ENCODE peak calls at places on chromosomes 6 and 20, in seven cellular contexts. One of them, this sample, is unnamed.

GRCh38 chr6:28226460-28226859 is 1.4 kb downstream of the ZSCAN9 start:
- DNase-seq in NCI-H1092 treated with DMSO at 0.1 percent for 48 hours: no peak
- DNase-seq in pons: no peak
- DNase-seq in Calu3: no peak
- DNase-seq in ureter: no peak
- DNase-seq in AG04450: no peak
- DNase-seq in GM20000: no peak
- DNase-seq in this sample: no peak

GRCh38 chr6:54173084-54173483 is 61.8 kb downstream of the MLIP start:
- DNase-seq in ureter: no peak
- DNase-seq in GM20000: no peak
- DNase-seq in pons: no peak
- DNase-seq in NCI-H1092 treated with DMSO at 0.1 percent for 48 hours: no peak
- DNase-seq in Calu3: no peak
- DNase-seq in AG04450: no peak
- DNase-seq in this sample: peak

GRCh38 chr20:59207742-59208357 is 44.2 kb downstream of the ZNF831 start:
- DNase-seq in pons: peak
- DNase-seq in Calu3: peak
- DNase-seq in NCI-H1092 treated with DMSO at 0.1 percent for 48 hours: no peak
- DNase-seq in ureter: no peak
- DNase-seq in GM20000: peak
- DNase-seq in AG04450: no peak
- DNase-seq in this sample: peak

GRCh38 chr20:63051911-63052310 is 45.1 kb upstream of the BHLHE23 start:
- DNase-seq in NCI-H1092 treated with DMSO at 0.1 percent for 48 hours: no peak
- DNase-seq in Calu3: no peak
- DNase-seq in ureter: no peak
- DNase-seq in AG04450: no peak
- DNase-seq in GM20000: no peak
- DNase-seq in pons: no peak
- DNase-seq in this sample: no peak

GRCh38 chr20:11901127-11901526 is 16.6 kb upstream of the BTBD3 start:
- DNase-seq in GM20000: no peak
- DNase-seq in AG04450: peak
- DNase-seq in ureter: no peak
- DNase-seq in NCI-H1092 treated with DMSO at 0.1 percent for 48 hours: no peak
- DNase-seq in Calu3: no peak
- DNase-seq in pons: no peak
- DNase-seq in this sample: peak

GRCh38 chr20:45920795-45921617 is 9.1 kb upstream of the PLTP start:
- DNase-seq in GM20000: no peak
- DNase-seq in ureter: no peak
- DNase-seq in AG04450: no peak
- DNase-seq in Calu3: no peak
- DNase-seq in pons: no peak
- DNase-seq in NCI-H1092 treated with DMSO at 0.1 percent for 48 hours: no peak
- DNase-seq in this sample: no peak

GRCh38 chr6:5337573-5337972 is 76.3 kb downstream of the FARS2 start:
- DNase-seq in Calu3: no peak
- DNase-seq in NCI-H1092 treated with DMSO at 0.1 percent for 48 hours: no peak
- DNase-seq in GM20000: no peak
- DNase-seq in AG04450: no peak
- DNase-seq in ureter: no peak
- DNase-seq in pons: no peak
- DNase-seq in this sample: peak

GRCh38 chr6:169131356-169131755 is 122.3 kb downstream of the THBS2 start:
- DNase-seq in ureter: no peak
- DNase-seq in Calu3: no peak
- DNase-seq in NCI-H1092 treated with DMSO at 0.1 percent for 48 hours: no peak
- DNase-seq in pons: peak
- DNase-seq in GM20000: no peak
- DNase-seq in AG04450: no peak
- DNase-seq in this sample: no peak

GRCh38 chr6:112603726-112604125 is 256.6 kb downstream of the RFPL4B start:
- DNase-seq in pons: no peak
- DNase-seq in GM20000: no peak
- DNase-seq in ureter: no peak
- DNase-seq in AG04450: no peak
- DNase-seq in NCI-H1092 treated with DMSO at 0.1 percent for 48 hours: no peak
- DNase-seq in Calu3: no peak
- DNase-seq in this sample: no peak

GRCh38 chr6:33587529-33588215 is 7.6 kb upstream of the BAK1 start:
- DNase-seq in Calu3: no peak
- DNase-seq in AG04450: no peak
- DNase-seq in NCI-H1092 treated with DMSO at 0.1 percent for 48 hours: no peak
- DNase-seq in ureter: no peak
- DNase-seq in GM20000: no peak
- DNase-seq in pons: no peak
- DNase-seq in this sample: no peak

GRCh38 chr20:8305449-8305978 is 173.4 kb downstream of the PLCB1 start:
- DNase-seq in GM20000: peak
- DNase-seq in ureter: no peak
- DNase-seq in AG04450: no peak
- DNase-seq in NCI-H1092 treated with DMSO at 0.1 percent for 48 hours: peak
- DNase-seq in Calu3: peak
- DNase-seq in pons: no peak
- DNase-seq in this sample: peak

GRCh38 chr6:91804981-91805380 is 1218.1 kb upstream of the MAP3K7 start:
- DNase-seq in AG04450: no peak
- DNase-seq in ureter: no peak
- DNase-seq in GM20000: no peak
- DNase-seq in Calu3: no peak
- DNase-seq in NCI-H1092 treated with DMSO at 0.1 percent for 48 hours: no peak
- DNase-seq in pons: no peak
- DNase-seq in this sample: no peak

GRCh38 chr20:61744691-61745396 is 320.8 kb downstream of the TAF4 start:
- DNase-seq in pons: no peak
- DNase-seq in NCI-H1092 treated with DMSO at 0.1 percent for 48 hours: no peak
- DNase-seq in AG04450: peak
- DNase-seq in Calu3: no peak
- DNase-seq in GM20000: no peak
- DNase-seq in ureter: no peak
- DNase-seq in this sample: peak